ENCODE peak calls at places on chromosomes 13 and 19, in ten cellular contexts. B, C, J, E, W, A, O, M, Q and Z are unnamed samples.

GRCh38 chr19:58553799-58554493 is 959 bp downstream of the CHMP2A start:
- DNase-seq in E (no peak), W (no peak), C (no peak), M (no peak), O (no peak), B (no peak), J (no peak), Q (peak), A (no peak), Z (no peak)

GRCh38 chr13:57634829-57635165 is 3.3 kb downstream of the PCDH17 start:
- DNase-seq in C (no peak), O (no peak), B (no peak), A (no peak), Q (peak), W (no peak), M (no peak), E (no peak), J (no peak), Z (peak)

GRCh38 chr13:107866007-107866665 is 349.2 kb downstream of the LIG4 start:
- DNase-seq in J (no peak), Q (no peak), A (no peak), M (no peak), O (no peak), C (no peak), W (no peak), B (no peak), E (no peak), Z (peak)

GRCh38 chr13:77300176-77301141 is 26.4 kb downstream of the MYCBP2 start:
- DNase-seq in B (peak), Q (no peak), M (no peak), A (no peak), O (no peak), E (no peak), W (no peak), C (no peak), J (no peak), Z (no peak)

GRCh38 chr13:110273254-110273653 is 33.7 kb downstream of the COL4A1 start:
- DNase-seq in W (no peak), Q (no peak), A (no peak), O (no peak), M (no peak), E (no peak), B (no peak), J (peak), C (no peak), Z (no peak)

GRCh38 chr19:35846038-35846668 is 6.2 kb downstream of the NPHS1 start:
- DNase-seq in B (peak), J (no peak), W (no peak), E (no peak), O (no peak), Q (no peak), A (no peak), M (no peak), C (no peak), Z (no peak)

GRCh38 chr13:71877280-71877653 is 10.3 kb upstream of the DACH1 start:
- DNase-seq in J (no peak), Q (no peak), B (no peak), A (no peak), O (no peak), W (no peak), C (no peak), M (no peak), E (no peak), Z (no peak)

GRCh38 chr19:46730595-46730994 is 13.7 kb upstream of the PRKD2 start:
- DNase-seq in B (no peak), W (no peak), M (no peak), O (no peak), A (no peak), Q (no peak), J (no peak), C (no peak), E (no peak), Z (no peak)

GRCh38 chr13:73171242-73171641 is 112.4 kb downstream of the KLF5 start:
- DNase-seq in W (no peak), M (no peak), O (no peak), A (peak), Q (no peak), E (no peak), J (no peak), B (no peak), C (no peak), Z (no peak)

GRCh38 chr19:32830231-32831014 is 39.1 kb downstream of the SLC7A9 start:
- DNase-seq in B (no peak), M (no peak), W (no peak), Q (no peak), O (no peak), E (no peak), C (no peak), A (no peak), J (no peak), Z (no peak)

GRCh38 chr19:610801-611505 is 21.3 kb downstream of the HCN2 start:
- DNase-seq in J (no peak), A (peak), Q (no peak), E (peak), C (no peak), O (no peak), B (no peak), W (no peak), M (peak), Z (peak)

GRCh38 chr19:16153582-16154336 is 10.3 kb downstream of the HSH2D start:
- DNase-seq in A (no peak), C (no peak), M (no peak), E (no peak), W (no peak), J (no peak), O (no peak), B (no peak), Q (no peak), Z (no peak)

GRCh38 chr19:51375504-51376221 is 3.2 kb upstream of the NKG7 start:
- DNase-seq in E (no peak), M (no peak), Q (no peak), O (no peak), C (no peak), J (no peak), B (no peak), A (no peak), W (peak), Z (no peak)

GRCh38 chr13:74040200-74040599 is 94.0 kb downstream of the KLF12 start:
- DNase-seq in O (peak), C (peak), E (no peak), Q (no peak), A (peak), M (peak), J (no peak), B (peak), W (no peak), Z (peak)

GRCh38 chr13:27374650-27375049 is 49.8 kb upstream of the GTF3A start:
- DNase-seq in W (no peak), O (no peak), M (peak), B (peak), J (no peak), A (peak), Q (no peak), C (peak), E (peak), Z (no peak)

GRCh38 chr19:5458420-5458819 is 3.2 kb downstream of the ZNRF4 start:
- DNase-seq in A (no peak), Q (no peak), O (no peak), W (no peak), E (no peak), B (no peak), C (no peak), M (no peak), J (no peak), Z (no peak)

GRCh38 chr13:73060251-73061160 is 1.7 kb downstream of the KLF5 start:
- DNase-seq in M (no peak), W (no peak), J (no peak), B (no peak), C (no peak), O (no peak), E (no peak), Q (no peak), A (no peak), Z (no peak)

GRCh38 chr13:30923423-30923822 is 9.0 kb upstream of the TEX26 start:
- DNase-seq in W (no peak), A (no peak), O (no peak), Q (no peak), B (no peak), E (no peak), C (no peak), M (no peak), J (peak), Z (no peak)

GRCh38 chr13:46796129-46796514 is 839 bp downstream of the ESD start:
- DNase-seq in Q (no peak), O (no peak), C (no peak), B (no peak), W (no peak), J (no peak), A (no peak), E (no peak), M (no peak), Z (no peak)

GRCh38 chr13:27383104-27383921 is 41.1 kb upstream of the GTF3A start:
- DNase-seq in M (no peak), E (no peak), J (no peak), C (peak), O (no peak), B (no peak), W (no peak), A (no peak), Q (no peak), Z (no peak)

GRCh38 chr19:49297403-49297802 is 27.6 kb downstream of the SLC6A16 start:
- DNase-seq in E (no peak), Q (no peak), O (no peak), A (no peak), J (no peak), C (no peak), M (no peak), W (no peak), B (no peak), Z (no peak)

GRCh38 chr19:53424968-53425597 is 6.7 kb upstream of the ZNF761 start:
- DNase-seq in E (peak), M (peak), Q (peak), C (peak), O (peak), W (peak), J (peak), B (no peak), A (peak), Z (no peak)

GRCh38 chr13:109145631-109146030 is 516.2 kb downstream of the MYO16 start:
- DNase-seq in Q (no peak), B (peak), J (no peak), O (no peak), M (peak), C (peak), A (peak), E (peak), W (no peak), Z (peak)

GRCh38 chr13:113178070-113178895 is 19.8 kb downstream of the PROZ start:
- DNase-seq in A (no peak), B (no peak), J (no peak), O (no peak), M (no peak), Q (no peak), C (no peak), W (no peak), E (no peak), Z (no peak)

GRCh38 chr13:62747629-62748028 is 1332.0 kb upstream of the PCDH20 start:
- DNase-seq in C (no peak), M (no peak), A (no peak), Q (no peak), E (no peak), O (no peak), J (no peak), B (no peak), W (no peak), Z (no peak)

GRCh38 chr13:80047406-80047805 is 293.5 kb downstream of the SPRY2 start:
- DNase-seq in A (no peak), E (no peak), C (no peak), Q (no peak), J (no peak), B (no peak), O (no peak), M (no peak), W (no peak), Z (no peak)

GRCh38 chr13:113665582-113666323 is 1.3 kb upstream of the GRK1 start:
- DNase-seq in E (no peak), M (peak), W (no peak), O (no peak), A (peak), J (no peak), B (no peak), Q (no peak), C (no peak), Z (no peak)

GRCh38 chr19:2834294-2834871 is 6.9 kb upstream of the ZNF555 start:
- DNase-seq in Q (no peak), W (no peak), J (no peak), E (no peak), B (no peak), O (no peak), M (no peak), C (no peak), A (no peak), Z (no peak)

GRCh38 chr13:21925720-21926119 is 254.8 kb downstream of the FGF9 start:
- DNase-seq in M (no peak), A (no peak), B (no peak), O (no peak), E (no peak), W (no peak), Q (no peak), C (no peak), J (no peak), Z (no peak)

GRCh38 chr19:47315125-47315821 is 5.6 kb downstream of the C5AR1 start:
- DNase-seq in C (peak), Q (peak), O (no peak), A (peak), J (no peak), W (no peak), B (peak), M (peak), E (peak), Z (no peak)

GRCh38 chr19:47693903-47694302 is 19.3 kb upstream of the EHD2 start:
- DNase-seq in J (no peak), W (no peak), E (no peak), M (no peak), C (no peak), A (no peak), Q (no peak), O (no peak), B (no peak), Z (no peak)

GRCh38 chr13:81116461-81117282 is 775.7 kb upstream of the SPRY2 start:
- DNase-seq in B (no peak), C (no peak), E (no peak), M (no peak), Q (no peak), W (no peak), J (no peak), O (no peak), A (no peak), Z (no peak)

GRCh38 chr19:18153555-18154134 is 682 bp downstream of the PIK3R2 start:
- DNase-seq in Q (peak), J (peak), O (no peak), W (no peak), C (no peak), M (no peak), A (peak), B (no peak), E (no peak), Z (no peak)
- TF ChIP-seq POLR2A in Q (no peak), J (no peak), O (no peak), W (no peak), C (no peak), M (no peak), A (no peak), B (no peak), E (no peak), Z (no peak)

GRCh38 chr19:6744381-6745288 is 5.2 kb downstream of the TRIP10 start:
- DNase-seq in B (peak), J (peak), Q (peak), E (peak), C (no peak), A (peak), O (no peak), W (no peak), M (peak), Z (peak)

GRCh38 chr19:6745965-6746364 is 6.5 kb downstream of the TRIP10 start:
- DNase-seq in J (no peak), A (no peak), C (no peak), E (no peak), B (no peak), M (no peak), Q (no peak), O (no peak), W (no peak), Z (no peak)

GRCh38 chr19:6740589-6741348 is 1.3 kb downstream of the TRIP10 start:
- DNase-seq in B (no peak), W (no peak), O (no peak), J (no peak), C (no peak), Q (peak), M (peak), E (no peak), A (peak), Z (peak)

GRCh38 chr19:6743071-6743470 is 3.6 kb downstream of the TRIP10 start:
- DNase-seq in W (no peak), Q (no peak), O (no peak), A (peak), C (no peak), J (no peak), B (no peak), E (no peak), M (no peak), Z (no peak)

DNA sequence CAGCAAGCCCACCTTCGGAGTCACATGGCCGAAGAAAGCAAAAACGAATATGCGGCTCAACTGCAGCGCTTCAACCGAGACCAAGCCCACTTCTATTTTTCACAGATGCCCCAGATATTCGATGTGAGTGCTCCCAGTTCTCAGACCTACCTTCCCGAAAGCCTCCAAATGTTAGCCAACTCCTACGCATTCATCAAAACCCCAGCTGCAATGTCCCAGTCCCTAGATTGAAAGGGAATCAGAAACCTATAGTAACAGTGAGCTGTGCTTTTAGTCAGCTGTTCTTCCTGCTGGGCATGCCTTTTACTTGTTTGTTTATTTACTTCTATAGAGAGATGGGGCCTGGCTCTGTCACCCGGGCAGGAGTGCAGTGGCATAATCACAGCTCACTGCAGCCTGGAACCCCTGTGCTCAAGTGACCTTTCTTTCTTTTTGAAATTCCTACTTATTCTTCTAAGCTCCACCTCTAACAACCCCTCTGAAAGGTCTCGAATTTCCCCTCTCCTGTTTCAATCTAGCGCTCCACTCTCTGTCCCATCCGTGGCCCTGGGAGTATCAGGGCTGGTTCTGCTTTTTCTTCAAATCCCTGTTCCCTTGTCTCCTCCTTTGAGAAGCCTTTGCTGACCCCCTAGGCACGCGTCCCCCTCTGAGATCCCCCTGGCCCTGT is 4.4 kb downstream of the TRIP10 start:
- DNase-seq in J (no peak), O (no peak), E (no peak), M (no peak), A (peak), B (no peak), C (no peak), W (no peak), Q (no peak), Z (no peak)
- TF ChIP-seq EP300 in J (no peak), O (no peak), E (no peak), M (no peak), A (no peak), B (no peak), C (no peak), W (no peak), Q (no peak), Z (no peak)

GRCh38 chr19:40441719-40442253 is 2.3 kb downstream of the SERTAD3 start:
- DNase-seq in W (no peak), M (no peak), C (no peak), B (no peak), A (no peak), O (no peak), J (no peak), Q (no peak), E (no peak), Z (no peak)

GRCh38 chr19:40442328-40443130 is 1.6 kb downstream of the SERTAD3 start:
- DNase-seq in M (no peak), Q (no peak), A (peak), W (no peak), B (no peak), J (no peak), E (no peak), C (no peak), O (no peak), Z (no peak)

GRCh38 chr19:40444181-40445005 is at the start of gene SERTAD3:
- DNase-seq in W (peak), E (peak), B (peak), A (peak), C (peak), Q (peak), O (peak), M (peak), J (peak), Z (peak)

GRCh38 chr19:40443930-40444180 is 280 bp downstream of the SERTAD3 start:
- DNase-seq in Q (no peak), C (no peak), J (no peak), E (no peak), A (no peak), M (no peak), B (peak), W (no peak), O (no peak), Z (no peak)

GRCh38 chr19:40443131-40443929 is 805 bp downstream of the SERTAD3 start:
- DNase-seq in C (peak), W (peak), M (peak), O (peak), A (peak), E (peak), J (peak), B (peak), Q (peak), Z (peak)
- TF ChIP-seq POLR2A in C (peak), W (peak), M (no peak), O (no peak), A (peak), E (peak), J (peak), B (peak), Q (no peak), Z (peak)

GRCh38 chr19:10766681-10767201 is 48.9 kb downstream of the DNM2 start:
- DNase-seq in W (no peak), J (no peak), A (no peak), C (no peak), E (no peak), Q (no peak), O (no peak), M (peak), B (no peak), Z (no peak)
- TF ChIP-seq EP300 in W (no peak), J (no peak), A (no peak), C (no peak), E (no peak), Q (no peak), O (no peak), M (no peak), B (no peak), Z (no peak)

GRCh38 chr13:50910483-50910805 is 853 bp downstream of the RNASEH2B start:
- DNase-seq in M (no peak), J (no peak), O (no peak), C (peak), Q (peak), W (no peak), B (peak), A (no peak), E (peak), Z (peak)

GRCh38 chr13:50912851-50913250 is 3.3 kb downstream of the RNASEH2B start:
- DNase-seq in E (no peak), J (no peak), M (no peak), A (no peak), W (no peak), Q (no peak), B (no peak), C (no peak), O (no peak), Z (no peak)

GRCh38 chr13:50909605-50910482 is at the start of gene RNASEH2B:
- DNase-seq in A (peak), Q (peak), B (peak), J (no peak), E (peak), M (peak), C (peak), W (no peak), O (no peak), Z (peak)

GRCh38 chr13:50911937-50912624 is 2.5 kb downstream of the RNASEH2B start:
- DNase-seq in Q (peak), E (peak), W (peak), O (peak), B (peak), J (no peak), M (peak), A (peak), C (peak), Z (no peak)

DNA sequence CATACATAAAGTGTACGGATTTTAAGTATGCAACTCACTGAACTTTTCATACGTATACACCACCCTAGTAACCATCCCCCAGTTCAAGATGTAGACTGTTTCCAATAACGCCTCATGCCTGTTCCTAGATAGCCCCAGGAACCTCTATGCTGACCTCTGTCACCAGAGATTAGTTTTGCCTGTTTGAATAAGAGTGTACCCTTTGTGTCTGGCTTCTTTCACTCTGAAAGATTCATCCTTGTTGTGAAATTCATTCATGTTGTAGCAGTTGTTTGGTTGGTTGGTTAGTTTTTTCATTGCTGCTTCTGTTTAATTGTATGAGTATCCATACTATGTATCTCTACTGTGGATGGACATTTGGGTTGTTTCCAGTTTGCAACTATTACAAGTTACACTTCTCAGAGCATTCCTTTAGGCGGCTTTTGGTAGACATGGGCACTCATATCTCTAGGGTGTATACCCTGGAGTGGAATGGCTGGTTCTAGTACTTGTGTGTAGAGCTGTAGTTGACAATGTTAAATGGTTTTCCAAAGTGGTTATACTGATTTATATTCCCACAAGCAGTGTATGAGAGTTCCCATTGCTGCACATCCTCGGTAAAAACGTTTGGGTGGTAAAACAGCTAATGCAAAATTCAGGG is 1.6 kb downstream of the RNASEH2B start:
- DNase-seq in W (no peak), E (no peak), C (peak), A (no peak), M (no peak), B (no peak), Q (no peak), O (no peak), J (no peak), Z (no peak)
- TF ChIP-seq POLR2A in W (no peak), E (no peak), C (no peak), A (no peak), M (no peak), B (no peak), Q (no peak), O (no peak), J (no peak), Z (no peak)